ENCODE peak calls at places on chromosome 20, in five cellular contexts. G, D, S, K and J are unnamed samples. For H3K79me2, the result is how much of the 10 kb centered on the place peaks cover.

GRCh38 chr20:61310954-61311353 is 58.9 kb downstream of the CDH4 start:
- DNase-seq in G (no peak), D (no peak), S (no peak), K (no peak), J (peak)

GRCh38 chr20:49132995-49133451 is 55.1 kb downstream of the STAU1 start:
- DNase-seq in G (peak), D (peak), S (peak), K (peak), J (peak)

GRCh38 chr20:59823860-59824259 is 109.6 kb downstream of the SYCP2 start:
- DNase-seq in G (no peak), D (no peak), S (peak), K (no peak), J (no peak)

GRCh38 chr20:9407805-9408421 is 106.5 kb upstream of the LAMP5 start:
- DNase-seq in G (peak), D (peak), S (peak), K (peak), J (peak)

GRCh38 chr20:19783966-19784401 is 25.9 kb downstream of the RIN2 start:
- DNase-seq in G (no peak), D (peak), S (peak), K (no peak), J (no peak)

GRCh38 chr20:16553684-16554083 is 19.6 kb downstream of the KIF16B start:
- DNase-seq in G (no peak), D (no peak), S (no peak), K (no peak), J (no peak)

GRCh38 chr20:4961746-4962145 is 39.6 kb downstream of the SLC23A2 start:
- DNase-seq in G (no peak), D (peak), S (no peak), K (no peak), J (peak)

GRCh38 chr20:3130051-3130600 is 29.5 kb downstream of the FASTKD5 start:
- DNase-seq in G (no peak), D (no peak), S (no peak), K (no peak), J (no peak)

GRCh38 chr20:20685635-20686034 is 26.8 kb downstream of the RALGAPA2 start:
- DNase-seq in G (no peak), D (no peak), S (no peak), K (no peak), J (no peak)

GRCh38 chr20:48629960-48630315 is 197.9 kb downstream of the PREX1 start:
- DNase-seq in G (no peak), D (no peak), S (no peak), K (no peak), J (no peak)

GRCh38 chr20:38751360-38751976 is 3.2 kb downstream of the ACTR5 start:
- DNase-seq in G (peak), D (peak), S (peak), K (peak), J (peak)

GRCh38 chr20:4090756-4091331 is 75.5 kb upstream of the RNF24 start:
- DNase-seq in G (no peak), D (peak), S (no peak), K (no peak), J (peak)

GRCh38 chr20:48398506-48399449 is 429.0 kb downstream of the PREX1 start:
- DNase-seq in G (no peak), D (no peak), S (no peak), K (no peak), J (peak)

GRCh38 chr20:39605908-39606307 is 643.8 kb downstream of the DHX35 start:
- DNase-seq in G (no peak), D (no peak), S (no peak), K (no peak), J (no peak)

GRCh38 chr20:31836853-31837608 is 8.4 kb downstream of the FOXS1 start:
- DNase-seq in G (no peak), D (no peak), S (peak), K (no peak), J (no peak)

GRCh38 chr20:3545401-3545925 is 74.6 kb downstream of the ATRN start:
- DNase-seq in G (no peak), D (no peak), S (no peak), K (no peak), J (no peak)

GRCh38 chr20:50602432-50603088 is 88.8 kb downstream of the RIPOR3 start:
- DNase-seq in G (no peak), D (no peak), S (no peak), K (no peak), J (no peak)

GRCh38 chr20:39607124-39607523 is 645.0 kb downstream of the DHX35 start:
- DNase-seq in G (no peak), D (no peak), S (no peak), K (no peak), J (no peak)

GRCh38 chr20:10532351-10532750 is 97.2 kb downstream of the SLX4IP start:
- DNase-seq in G (no peak), D (no peak), S (no peak), K (no peak), J (no peak)

GRCh38 chr20:44064501-44065400 is 122.2 kb downstream of the JPH2 start:
- DNase-seq in G (no peak), D (no peak), S (no peak), K (no peak), J (no peak)
- H3K27ac ChIP-seq in G (no peak), D (no peak), S (no peak), K (no peak), J (no peak)

GRCh38 chr20:1341561-1342265 is 12.8 kb upstream of the SDCBP2 start:
- DNase-seq in G (no peak), D (peak), S (no peak), K (no peak), J (no peak)

GRCh38 chr20:1345756-1346093 is 16.8 kb upstream of the SDCBP2 start:
- DNase-seq in G (no peak), D (no peak), S (no peak), K (no peak), J (no peak)

GRCh38 chr20:1345030-1345755 is 16.3 kb upstream of the SDCBP2 start:
- DNase-seq in G (no peak), D (no peak), S (no peak), K (no peak), J (no peak)

GRCh38 chr20:1346322-1346969 is 17.5 kb upstream of the SDCBP2 start:
- DNase-seq in G (no peak), D (no peak), S (no peak), K (no peak), J (no peak)
- H3K79me2 ChIP-seq in G (under half), D (under half), S (under half), K (under half), J (under half)

GRCh38 chr20:56630086-56630493 is 984 bp downstream of the TFAP2C start:
- DNase-seq in G (peak), D (no peak), S (peak), K (peak), J (peak)
- H3K27ac ChIP-seq in G (peak), D (no peak), S (no peak), K (peak), J (peak)

DNA sequence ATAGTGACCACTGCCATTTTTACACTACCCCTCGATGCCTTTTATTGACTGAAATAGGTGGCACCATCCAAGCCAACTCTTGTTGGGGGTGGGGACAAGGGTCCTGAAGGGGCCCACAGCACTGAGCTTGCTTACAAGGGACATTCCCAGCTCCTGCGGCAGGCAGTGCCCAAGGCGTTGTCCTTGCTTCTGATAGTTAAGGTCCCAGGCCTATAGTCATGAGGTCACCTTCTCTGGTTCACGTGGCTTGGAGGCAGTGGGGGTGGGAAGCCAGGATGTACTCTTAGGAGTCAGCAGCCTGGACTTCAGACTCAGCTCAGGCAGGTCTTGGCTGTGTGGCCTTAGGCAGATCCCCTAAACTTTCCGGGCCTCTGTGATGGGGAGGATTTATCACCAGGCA is 48.6 kb downstream of the TOX2 start:
- DNase-seq in G (no peak), D (no peak), S (no peak), K (no peak), J (peak)
- H3K79me2 ChIP-seq in G (under half), D (under half), S (under half), K (half or more), J (under half)

GRCh38 chr20:41889871-41890224 is 271.7 kb upstream of the CHD6 start:
- DNase-seq in G (no peak), D (no peak), S (no peak), K (no peak), J (no peak)
- H3K27ac ChIP-seq in G (no peak), D (no peak), S (no peak), K (no peak), J (no peak)